ENCODE peak calls at places on chromosomes 6 and 20, in ten cellular contexts. O is fibroblast of villous mesenchyme, T is lower lobe of right lung, D is PC-3, B is SK-N-SH, P is WERI-Rb-1, R is psoas muscle, X is endothelial cell, F is WTC11, H is AG04450. Q is an unnamed sample.

GRCh38 chr6:151452750-151453427 is 963 bp upstream of the RMND1 start:
- DNase-seq in O (peak), T (no peak), D (peak), B (peak), P (no peak), R (peak), X (no peak), F (no peak), H (no peak), Q (no peak)

GRCh38 chr20:32078777-32079176 is 26.7 kb downstream of the HCK start:
- DNase-seq in O (no peak), T (no peak), D (no peak), B (no peak), P (no peak), R (no peak), X (no peak), F (no peak), H (no peak), Q (no peak)

GRCh38 chr6:167244991-167245390 is 46.1 kb upstream of the UNC93A start:
- DNase-seq in O (no peak), T (no peak), D (no peak), B (no peak), P (no peak), R (no peak), X (no peak), F (no peak), H (no peak), Q (no peak)

GRCh38 chr20:58891686-58892125 is 39.2 kb downstream of the GNAS start:
- DNase-seq in O (peak), T (peak), D (peak), B (peak), P (peak), R (peak), X (no peak), F (peak), H (no peak), Q (peak)

GRCh38 chr6:5525209-5525608 is 263.9 kb downstream of the FARS2 start:
- DNase-seq in O (peak), T (no peak), D (no peak), B (no peak), P (no peak), R (no peak), X (no peak), F (no peak), H (no peak), Q (no peak)

GRCh38 chr6:142810952-142811514 is 133.9 kb downstream of the HIVEP2 start:
- DNase-seq in O (peak), T (no peak), D (no peak), B (no peak), P (no peak), R (no peak), X (no peak), F (no peak), H (peak), Q (peak)

GRCh38 chr20:2402271-2402980 is 21.7 kb downstream of the TGM6 start:
- DNase-seq in O (peak), T (no peak), D (peak), B (peak), P (no peak), R (no peak), X (no peak), F (no peak), H (no peak), Q (no peak)

GRCh38 chr20:63234693-63235398 is 859 bp upstream of the BIRC7 start:
- DNase-seq in O (no peak), T (no peak), D (peak), B (no peak), P (peak), R (no peak), X (peak), F (peak), H (no peak), Q (peak)

GRCh38 chr20:17898548-17898994 is 70.0 kb downstream of the SNX5 start:
- DNase-seq in O (peak), T (peak), D (peak), B (peak), P (peak), R (peak), X (peak), F (peak), H (peak), Q (peak)

GRCh38 chr6:152334555-152334954 is 302.6 kb downstream of the SYNE1 start:
- DNase-seq in O (no peak), T (no peak), D (peak), B (no peak), P (no peak), R (no peak), X (no peak), F (no peak), H (no peak), Q (no peak)

GRCh38 chr6:29965873-29966601 is 23.7 kb downstream of the HLA-A start:
- DNase-seq in O (peak), T (peak), D (peak), B (peak), P (no peak), R (peak), X (peak), F (no peak), H (no peak), Q (no peak)

GRCh38 chr6:30670760-30671527 is 1.9 kb downstream of the DHX16 start:
- DNase-seq in O (no peak), T (no peak), D (no peak), B (peak), P (no peak), R (no peak), X (peak), F (no peak), H (no peak), Q (no peak)

GRCh38 chr6:150881911-150882481 is 16.5 kb downstream of the MTHFD1L start:
- DNase-seq in O (peak), T (no peak), D (peak), B (peak), P (no peak), R (no peak), X (peak), F (no peak), H (peak), Q (no peak)

GRCh38 chr6:155380666-155381332 is 66.5 kb upstream of the TFB1M start:
- DNase-seq in O (no peak), T (no peak), D (no peak), B (no peak), P (no peak), R (no peak), X (no peak), F (no peak), H (no peak), Q (no peak)

GRCh38 chr6:1524040-1524480 is 85.7 kb upstream of the FOXC1 start:
- DNase-seq in O (peak), T (peak), D (no peak), B (peak), P (no peak), R (peak), X (peak), F (peak), H (no peak), Q (peak)
- TF ChIP-seq CTCF in O (peak), T (peak), D (peak), B (peak), P (no peak), R (peak), X (peak), F (peak), H (peak), Q (peak)

GRCh38 chr6:112575309-112575834 is 228.2 kb downstream of the RFPL4B start:
- DNase-seq in O (no peak), T (no peak), D (no peak), B (no peak), P (no peak), R (no peak), X (no peak), F (no peak), H (no peak), Q (no peak)

GRCh38 chr6:112576421-112576820 is 229.3 kb downstream of the RFPL4B start:
- DNase-seq in O (no peak), T (no peak), D (peak), B (no peak), P (no peak), R (no peak), X (no peak), F (no peak), H (no peak), Q (no peak)

GRCh38 chr6:112571486-112571885 is 224.4 kb downstream of the RFPL4B start:
- DNase-seq in O (peak), T (no peak), D (peak), B (no peak), P (no peak), R (no peak), X (no peak), F (no peak), H (no peak), Q (no peak)

GRCh38 chr6:112571886-112572285 is 224.8 kb downstream of the RFPL4B start:
- DNase-seq in O (peak), T (no peak), D (peak), B (no peak), P (no peak), R (no peak), X (no peak), F (no peak), H (peak), Q (no peak)

GRCh38 chr6:112574190-112574589 is 227.1 kb downstream of the RFPL4B start:
- DNase-seq in O (no peak), T (no peak), D (no peak), B (no peak), P (no peak), R (no peak), X (no peak), F (no peak), H (no peak), Q (no peak)
- TF ChIP-seq CTCF in O (no peak), T (no peak), D (no peak), B (no peak), P (no peak), R (no peak), X (no peak), F (no peak), H (no peak), Q (no peak)

GRCh38 chr6:26017567-26017966 is 55.0 kb downstream of the TRIM38 start:
- DNase-seq in O (peak), T (peak), D (no peak), B (no peak), P (no peak), R (peak), X (peak), F (peak), H (peak), Q (peak)
- TF ChIP-seq CTCF in O (peak), T (peak), D (no peak), B (no peak), P (no peak), R (no peak), X (no peak), F (no peak), H (peak), Q (no peak)

GRCh38 chr6:54262499-54262898 is 45.7 kb upstream of the TINAG start:
- DNase-seq in O (no peak), T (no peak), D (no peak), B (no peak), P (no peak), R (no peak), X (no peak), F (no peak), H (no peak), Q (no peak)

GRCh38 chr6:54262956-54263355 is 45.3 kb upstream of the TINAG start:
- DNase-seq in O (no peak), T (no peak), D (no peak), B (no peak), P (no peak), R (no peak), X (no peak), F (no peak), H (no peak), Q (no peak)

GRCh38 chr6:54266400-54266923 is 41.8 kb upstream of the TINAG start:
- DNase-seq in O (no peak), T (no peak), D (no peak), B (no peak), P (no peak), R (no peak), X (peak), F (peak), H (no peak), Q (no peak)

GRCh38 chr6:54264581-54265272 is 43.5 kb upstream of the TINAG start:
- DNase-seq in O (no peak), T (no peak), D (no peak), B (no peak), P (no peak), R (no peak), X (no peak), F (no peak), H (no peak), Q (no peak)

GRCh38 chr6:54267798-54268197 is 40.4 kb upstream of the TINAG start:
- DNase-seq in O (peak), T (no peak), D (peak), B (peak), P (peak), R (no peak), X (peak), F (peak), H (no peak), Q (peak)
- TF ChIP-seq CTCF in O (peak), T (peak), D (peak), B (peak), P (peak), R (no peak), X (peak), F (peak), H (peak), Q (peak)